ENCODE peak calls at places on chromosome 7, in eight cellular contexts. V is CD8-positive, alpha-beta T cell; I is activated CD8-positive, alpha-beta T cell treated with anti-CD3 and anti-CD28 coated beads for 36 hours; S is chondrocyte; D is right lobe of liver; G is RWPE1; X is Panc1; T is spleen. N is an unnamed sample.

GRCh38 chr7:152956006-152956405 is 196.5 kb downstream of the ACTR3B start:
- DNase-seq in V (no peak), I (no peak), S (no peak), D (no peak), G (no peak), X (no peak), T (no peak), N (no peak)

GRCh38 chr7:68245688-68246087 is 1249.1 kb downstream of the TYW1 start:
- DNase-seq in V (no peak), I (no peak), S (no peak), D (no peak), G (no peak), X (no peak), T (no peak), N (no peak)

GRCh38 chr7:75962607-75963382 is 31.6 kb downstream of the TMEM120A start:
- DNase-seq in V (no peak), I (no peak), S (no peak), D (no peak), G (no peak), X (no peak), T (peak), N (no peak)

GRCh38 chr7:150378115-150378852 is 846 bp upstream of the ZNF775 start:
- DNase-seq in V (no peak), I (peak), S (no peak), D (peak), G (peak), X (no peak), T (peak), N (peak)

GRCh38 chr7:31518766-31519165 is 4.9 kb downstream of the ITPRID1 start:
- DNase-seq in V (no peak), I (no peak), S (no peak), D (no peak), G (no peak), X (no peak), T (no peak), N (no peak)

GRCh38 chr7:574661-575395 is 55.2 kb upstream of the PDGFA start:
- DNase-seq in V (no peak), I (no peak), S (no peak), D (no peak), G (no peak), X (no peak), T (no peak), N (no peak)

GRCh38 chr7:111735661-111736323 is 173.5 kb upstream of the IMMP2L start:
- DNase-seq in V (peak), I (peak), S (no peak), D (no peak), G (peak), X (peak), T (no peak), N (peak)

GRCh38 chr7:141073641-141074161 is at the start of gene TMEM178B:
- DNase-seq in V (no peak), I (peak), S (no peak), D (no peak), G (no peak), X (no peak), T (no peak), N (peak)

GRCh38 chr7:82528577-82529305 is 85.2 kb upstream of the CACNA2D1 start:
- DNase-seq in V (no peak), I (no peak), S (no peak), D (no peak), G (no peak), X (no peak), T (no peak), N (no peak)

GRCh38 chr7:50660040-50660829 is 95.0 kb upstream of the DDC start:
- DNase-seq in V (peak), I (peak), S (no peak), D (no peak), G (no peak), X (no peak), T (peak), N (peak)

GRCh38 chr7:85165263-85165662 is 21.6 kb downstream of the SEMA3D start:
- DNase-seq in V (no peak), I (no peak), S (no peak), D (no peak), G (no peak), X (no peak), T (no peak), N (no peak)

GRCh38 chr7:19122018-19122588 is 4.7 kb upstream of the TWIST1 start:
- DNase-seq in V (no peak), I (no peak), S (no peak), D (no peak), G (no peak), X (peak), T (no peak), N (peak)

GRCh38 chr7:28790467-28790866 is 167.7 kb downstream of the TRIL start:
- DNase-seq in V (no peak), I (no peak), S (no peak), D (no peak), G (no peak), X (no peak), T (no peak), N (no peak)

GRCh38 chr7:129865932-129866214 is 86.9 kb downstream of the UBE2H start:
- DNase-seq in V (no peak), I (no peak), S (no peak), D (no peak), G (no peak), X (no peak), T (no peak), N (no peak)

GRCh38 chr7:156386097-156386496 is 254.5 kb upstream of the RNF32 start:
- DNase-seq in V (no peak), I (no peak), S (no peak), D (no peak), G (no peak), X (no peak), T (no peak), N (no peak)

DNA sequence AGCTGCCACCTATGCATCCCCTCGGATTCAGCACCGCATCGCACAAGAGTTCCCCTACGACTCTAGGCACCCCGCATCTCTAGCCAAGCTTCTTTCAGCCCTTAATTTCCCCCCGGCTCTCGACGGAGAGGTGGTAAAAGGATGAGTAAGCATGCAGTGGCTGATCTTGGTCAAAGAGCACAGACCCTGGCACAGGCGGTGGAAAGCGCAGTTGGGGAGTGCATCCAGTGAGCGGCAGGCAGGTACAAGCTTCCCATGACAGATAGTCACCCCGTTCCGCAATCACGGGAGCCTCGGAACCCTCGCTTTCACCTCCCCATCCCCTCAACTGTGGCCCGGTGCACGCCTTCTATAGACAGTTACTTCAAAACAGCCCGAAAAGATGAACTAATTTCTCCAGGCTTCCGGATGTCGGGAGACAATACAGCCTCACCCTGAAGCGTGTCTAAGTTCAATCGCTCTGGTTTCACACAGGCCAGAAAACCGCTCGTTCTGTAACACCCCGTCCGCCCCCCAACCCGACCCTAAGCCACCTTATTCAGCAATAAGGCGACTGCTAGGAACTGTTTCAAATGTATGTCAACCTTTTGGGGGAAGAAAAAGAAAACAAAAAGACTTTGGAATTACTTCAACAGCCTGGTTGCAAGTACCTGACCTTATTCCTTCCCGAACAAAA is 1.5 kb downstream of the RHEB start:
- DNase-seq in V (peak), I (peak), S (no peak), D (peak), G (no peak), X (no peak), T (peak), N (peak)
- TF ChIP-seq CTCF in V (no peak), I (no peak), S (no peak), D (no peak), G (no peak), X (no peak), T (no peak), N (no peak)

GRCh38 chr7:127629268-127629854 is 11.4 kb upstream of the PAX4 start:
- DNase-seq in V (peak), I (peak), S (no peak), D (no peak), G (peak), X (no peak), T (no peak), N (peak)
- TF ChIP-seq CTCF in V (peak), I (peak), S (peak), D (peak), G (peak), X (peak), T (no peak), N (peak)

GRCh38 chr7:55133630-55134392 is 115.0 kb downstream of the EGFR start:
- DNase-seq in V (no peak), I (no peak), S (no peak), D (no peak), G (peak), X (peak), T (no peak), N (no peak)
- TF ChIP-seq CTCF in V (no peak), I (no peak), S (peak), D (no peak), G (no peak), X (peak), T (no peak), N (no peak)

GRCh38 chr7:115086146-115086841 is 164.4 kb downstream of the MDFIC start:
- DNase-seq in V (no peak), I (no peak), S (no peak), D (no peak), G (no peak), X (no peak), T (no peak), N (no peak)
- TF ChIP-seq CTCF in V (no peak), I (no peak), S (peak), D (no peak), G (no peak), X (no peak), T (no peak), N (no peak)

GRCh38 chr7:91033574-91033973 is 230.7 kb upstream of the FZD1 start:
- DNase-seq in V (no peak), I (no peak), S (no peak), D (no peak), G (no peak), X (no peak), T (no peak), N (no peak)

GRCh38 chr7:91039033-91039432 is 225.2 kb upstream of the FZD1 start:
- DNase-seq in V (no peak), I (no peak), S (no peak), D (no peak), G (no peak), X (no peak), T (no peak), N (peak)

GRCh38 chr7:91031757-91032156 is 232.5 kb upstream of the FZD1 start:
- DNase-seq in V (no peak), I (no peak), S (no peak), D (no peak), G (no peak), X (no peak), T (no peak), N (no peak)

GRCh38 chr7:91030680-91031079 is 233.6 kb upstream of the FZD1 start:
- DNase-seq in V (no peak), I (no peak), S (no peak), D (no peak), G (no peak), X (no peak), T (no peak), N (no peak)

GRCh38 chr7:91034459-91035368 is 229.5 kb upstream of the FZD1 start:
- DNase-seq in V (no peak), I (peak), S (no peak), D (no peak), G (peak), X (peak), T (no peak), N (peak)
- TF ChIP-seq CTCF in V (no peak), I (peak), S (peak), D (peak), G (peak), X (peak), T (no peak), N (peak)

DNA sequence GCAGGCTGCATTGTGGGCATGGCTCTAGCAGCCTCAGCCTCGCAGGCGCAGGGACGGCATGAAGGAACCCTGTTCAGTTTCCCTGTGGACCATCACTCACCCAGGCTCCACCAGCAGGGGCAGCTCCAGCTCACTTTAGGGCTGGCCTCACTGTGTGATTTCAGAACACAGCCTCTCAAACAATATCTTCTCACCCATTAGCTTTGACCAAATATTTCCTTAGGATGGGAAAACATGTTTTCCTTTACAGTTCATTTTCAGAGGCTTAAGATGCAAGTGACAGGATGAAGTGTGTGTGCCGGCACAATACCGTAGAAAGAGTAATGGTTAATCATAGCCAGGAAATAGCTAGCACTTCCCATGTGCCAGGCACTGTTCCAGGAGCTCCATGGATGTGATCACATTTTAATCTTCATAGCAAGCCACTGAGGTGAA is 58.2 kb downstream of the LANCL2 start:
- DNase-seq in V (no peak), I (no peak), S (no peak), D (no peak), G (no peak), X (no peak), T (no peak), N (no peak)
- TF ChIP-seq CTCF in V (no peak), I (no peak), S (peak), D (no peak), G (no peak), X (no peak), T (no peak), N (no peak)

DNA sequence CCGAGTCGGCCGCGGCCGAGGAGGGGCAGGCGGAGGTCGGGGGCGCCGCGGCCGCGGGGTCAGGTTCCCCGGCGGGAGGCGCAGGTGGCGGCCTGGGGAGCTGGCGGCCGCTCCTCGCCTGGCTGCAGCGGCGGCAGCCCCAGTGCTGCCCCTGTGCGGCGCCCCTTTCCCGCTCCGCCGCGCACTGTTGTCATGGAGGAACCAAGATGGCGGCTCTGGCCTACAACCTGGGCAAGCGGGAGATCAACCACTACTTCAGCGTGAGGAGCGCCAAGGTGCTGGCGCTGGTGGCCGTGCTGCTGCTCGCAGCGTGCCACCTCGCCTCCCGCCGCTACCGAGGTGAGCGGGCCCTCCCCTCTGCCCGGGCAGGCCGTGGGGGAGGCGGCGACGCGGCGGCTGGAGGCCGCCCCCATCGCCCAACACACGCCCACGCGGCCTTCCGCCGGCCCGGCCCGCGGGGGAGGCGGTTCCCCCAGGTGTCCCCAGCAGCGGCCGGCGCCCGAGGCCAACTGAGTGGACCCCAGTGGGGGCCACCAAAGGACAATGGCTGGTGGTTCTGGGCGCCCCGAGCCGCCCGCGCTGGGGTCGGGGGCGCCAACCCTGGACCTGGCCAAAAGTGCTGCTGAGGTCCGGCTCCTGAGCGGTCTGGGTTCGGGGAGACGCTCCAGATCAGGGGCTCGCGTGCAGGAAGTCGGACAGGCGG is 421 bp downstream of the CASD1 start:
- DNase-seq in V (peak), I (peak), S (no peak), D (peak), G (peak), X (no peak), T (peak), N (peak)
- TF ChIP-seq CTCF in V (no peak), I (no peak), S (peak), D (peak), G (peak), X (peak), T (no peak), N (no peak)

DNA sequence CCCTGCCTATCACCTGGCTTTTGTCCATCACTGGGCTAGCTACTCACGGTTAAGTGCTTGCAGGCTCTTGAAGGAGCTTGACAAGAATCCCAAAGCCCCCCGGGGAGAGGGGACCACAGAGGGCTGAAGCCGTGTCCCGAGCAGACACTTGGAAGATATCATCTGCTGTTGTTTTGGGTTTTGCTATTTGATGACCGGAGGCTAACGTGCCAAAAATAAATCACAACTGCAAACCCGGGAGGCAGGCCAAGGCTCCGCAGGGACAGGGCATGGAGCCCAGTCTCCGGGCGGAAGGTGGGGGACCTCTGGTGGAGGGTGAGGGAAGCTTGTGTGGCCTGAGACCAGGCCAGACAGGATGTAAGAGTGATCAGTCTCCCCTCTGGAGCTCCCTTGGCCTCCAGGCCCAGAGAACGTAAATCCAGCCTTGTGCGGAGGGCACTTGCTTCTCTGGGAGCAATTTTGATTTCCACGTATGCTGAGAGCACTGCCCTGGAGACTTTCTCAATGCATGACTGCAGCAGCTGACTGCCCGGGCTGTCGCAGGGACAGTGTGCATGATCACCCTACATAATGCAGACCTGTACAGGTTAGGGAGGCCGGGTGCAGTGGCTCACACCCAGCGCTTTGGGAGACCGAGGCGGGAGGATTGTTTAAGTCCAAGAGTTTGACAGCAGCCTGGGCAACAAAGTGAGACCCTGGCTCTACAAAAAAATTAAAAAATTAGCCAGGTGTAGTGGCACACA is at the start of gene PHKG1:
- DNase-seq in V (no peak), I (no peak), S (no peak), D (peak), G (peak), X (no peak), T (peak), N (no peak)
- TF ChIP-seq CTCF in V (no peak), I (no peak), S (peak), D (peak), G (peak), X (no peak), T (peak), N (no peak)

GRCh38 chr7:106064329-106064728 is 47.8 kb downstream of the SYPL1 start:
- DNase-seq in V (no peak), I (no peak), S (no peak), D (no peak), G (no peak), X (no peak), T (peak), N (no peak)
- TF ChIP-seq CTCF in V (no peak), I (no peak), S (no peak), D (no peak), G (no peak), X (no peak), T (no peak), N (no peak)